ENCODE peak calls at places on chromosomes 16 and 17, in four cellular contexts. I is A549, B is H1, Z is HepG2. H is an unnamed sample.
A peak's percentile ranks its signal among the peaks of the same experiment; 100 is the strongest.

GRCh38 chr16:80681436-80681835 is 123.0 kb downstream of the CDYL2 start:
- DNase-seq in B (no peak), Z (no peak), I (no peak), H (no peak)

GRCh38 chr16:66342294-66342900 is 24.1 kb upstream of the CDH5 start:
- DNase-seq in B (peak; percentile 39), Z (peak; percentile 18), I (peak; percentile 68), H (peak; percentile 73)

GRCh38 chr17:42846594-42847280 is 2.4 kb downstream of the AOC2 start:
- DNase-seq in I (no peak), Z (peak; percentile 23), B (no peak), H (no peak)

GRCh38 chr17:43942286-43942685 is at the start of gene PPY:
- DNase-seq in Z (no peak), B (no peak), I (no peak), H (no peak)

GRCh38 chr16:14629612-14629918 is 495 bp downstream of the PARN start:
- DNase-seq in B (no peak), Z (no peak), I (no peak), H (no peak)

GRCh38 chr17:68052810-68053209 is 17.3 kb downstream of the KPNA2 start:
- DNase-seq in B (no peak), Z (no peak), I (no peak), H (no peak)

GRCh38 chr16:20102521-20102920 is 28.8 kb upstream of the GPR139 start:
- DNase-seq in Z (no peak), I (no peak), B (no peak), H (no peak)

GRCh38 chr17:63113167-63113566 is 147.1 kb downstream of the TANC2 start:
- DNase-seq in I (no peak), Z (peak; percentile 19), B (no peak), H (no peak)

GRCh38 chr17:72515291-72516065 is 394.7 kb downstream of the SOX9 start:
- DNase-seq in I (no peak), Z (no peak), B (no peak), H (no peak)

GRCh38 chr17:34733351-34733750 is 154.0 kb downstream of the TMEM132E start:
- DNase-seq in I (no peak), B (no peak), Z (no peak), H (no peak)

GRCh38 chr16:84368327-84368996 is at the start of gene ATP2C2:
- DNase-seq in I (no peak), B (peak; percentile 66), Z (no peak), H (peak; percentile 89)

GRCh38 chr17:19482571-19482970 is 51.1 kb upstream of the SLC47A1 start:
- DNase-seq in I (no peak), Z (no peak), B (no peak), H (no peak)

GRCh38 chr17:38329808-38330730 is 13.7 kb downstream of the GPR179 start:
- DNase-seq in I (no peak), Z (no peak), B (no peak), H (no peak)

GRCh38 chr17:82001657-82002056 is 21.0 kb downstream of the CENPX start:
- DNase-seq in I (no peak), Z (no peak), B (no peak), H (no peak)

DNA sequence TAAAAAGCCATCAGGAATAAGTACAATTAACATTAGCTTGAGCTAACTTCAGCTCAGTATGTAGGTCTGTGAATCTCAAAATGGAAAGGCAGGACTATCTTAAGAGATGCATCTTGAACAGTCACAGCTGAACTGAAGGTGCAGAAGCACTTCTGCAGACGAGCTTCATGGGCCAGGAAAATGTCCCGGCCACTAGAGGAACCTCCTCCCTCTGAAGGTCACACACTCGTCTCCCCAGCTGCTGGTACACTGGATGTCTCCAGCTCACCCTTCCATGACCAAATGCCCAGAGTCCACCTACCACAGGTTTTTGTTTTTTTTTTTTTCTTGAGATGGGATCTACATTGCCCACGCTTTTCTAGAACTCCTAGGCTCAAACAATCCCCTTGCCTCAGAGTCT is 33.2 kb downstream of the WDR59 start:
- DNase-seq in B (no peak), I (no peak), Z (no peak), H (no peak)
- TF ChIP-seq JUN in B (no peak), I (no peak), Z (no peak), H (no peak)

GRCh38 chr16:74309789-74310781 is 13.5 kb downstream of the PSMD7 start:
- DNase-seq in Z (peak; percentile 62), B (no peak), I (peak; percentile 57), H (no peak)
- TF ChIP-seq JUN in Z (no peak), B (no peak), I (no peak), H (no peak)

DNA sequence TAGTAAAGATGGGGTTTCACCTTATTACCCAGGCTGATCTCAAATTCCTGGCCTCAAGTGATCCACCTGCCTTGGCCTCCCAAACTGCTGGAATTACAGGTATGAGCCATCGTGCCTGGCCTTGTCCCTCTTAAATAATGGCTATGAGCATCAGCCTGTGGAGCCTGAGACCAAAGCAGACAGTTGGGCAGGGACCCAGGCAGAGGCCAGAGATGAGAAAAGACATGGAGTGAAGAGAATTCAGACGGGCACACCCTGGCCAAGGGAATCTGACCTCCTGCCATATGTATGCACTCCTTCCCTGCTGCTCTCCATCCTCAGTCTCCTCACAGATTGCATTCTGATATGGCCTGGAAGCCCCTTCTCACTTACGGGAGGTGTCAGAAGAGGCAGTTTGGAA is 98.4 kb upstream of the DNAH9 start:
- DNase-seq in I (no peak), B (no peak), Z (no peak), H (no peak)
- TF ChIP-seq JUN in I (no peak), B (no peak), Z (no peak), H (no peak)

GRCh38 chr17:3771140-3771539 is 29.8 kb downstream of the ITGAE start:
- DNase-seq in I (no peak), Z (no peak), B (no peak), H (no peak)

GRCh38 chr17:3768786-3769185 is 32.2 kb downstream of the ITGAE start:
- DNase-seq in I (no peak), Z (no peak), B (no peak), H (no peak)

GRCh38 chr17:3772764-3773163 is 28.2 kb downstream of the ITGAE start:
- DNase-seq in Z (peak; percentile 69), B (peak; percentile 43), I (no peak), H (peak; percentile 58)

GRCh38 chr17:3768341-3768740 is 32.6 kb downstream of the ITGAE start:
- DNase-seq in Z (no peak), I (no peak), B (no peak), H (no peak)

DNA sequence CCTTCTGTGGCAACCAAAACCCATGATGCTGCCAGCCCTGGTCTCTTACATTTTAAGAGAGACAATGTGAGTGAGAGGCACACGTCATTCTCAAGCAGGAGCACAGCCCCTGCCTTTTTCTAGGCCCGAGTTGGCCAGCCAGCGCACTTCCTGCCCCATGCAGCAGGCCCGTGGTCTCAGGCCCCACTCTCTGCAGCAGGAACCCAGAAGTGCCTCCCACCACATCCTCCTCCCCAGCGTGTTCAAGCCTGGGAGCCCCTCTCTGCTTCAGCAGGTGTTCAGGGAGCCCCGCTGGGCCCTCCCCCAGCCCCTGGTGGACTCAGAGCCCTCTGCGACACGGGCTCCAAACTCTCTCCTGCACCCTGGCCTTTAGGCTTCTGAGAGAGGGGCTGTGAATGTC is 30.5 kb downstream of the ITGAE start:
- DNase-seq in Z (no peak), B (no peak), I (no peak), H (no peak)
- TF ChIP-seq JUN in Z (no peak), B (no peak), I (no peak), H (no peak)

DNA sequence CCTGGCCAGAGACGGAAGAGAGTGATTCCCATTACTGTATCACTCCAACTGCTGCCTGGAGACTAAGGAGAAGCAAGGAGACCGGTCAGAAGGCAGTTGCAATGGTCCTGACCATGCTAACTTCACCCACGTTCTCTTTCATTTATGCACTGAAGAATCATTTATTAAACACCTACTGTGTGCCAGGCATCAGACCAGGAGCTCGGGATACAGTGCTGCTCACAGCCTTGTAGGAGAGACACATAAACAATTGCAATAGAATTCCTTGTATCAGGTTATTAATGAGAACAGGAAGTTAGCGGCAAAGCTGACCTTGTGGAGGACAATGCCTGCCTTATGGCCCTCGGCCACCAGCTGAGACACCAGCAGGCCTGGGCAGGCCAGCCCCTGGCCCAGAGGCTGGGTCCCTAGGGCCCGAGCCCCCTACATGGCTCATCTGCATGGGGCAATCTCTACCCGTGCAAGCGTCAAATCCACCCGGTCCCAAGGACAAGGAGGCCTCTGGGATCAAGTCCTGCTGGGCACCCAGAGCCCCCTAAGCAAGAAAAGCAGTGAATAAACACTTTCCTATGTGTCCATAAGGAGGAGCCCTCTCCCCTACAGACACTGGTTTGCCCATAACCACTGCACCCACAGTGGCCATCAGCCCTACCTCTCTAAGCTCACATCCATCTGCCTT is 8.6 kb upstream of the ENPP7 start:
- DNase-seq in B (no peak), I (peak; percentile 87), Z (peak; percentile 64), H (peak; percentile 31)
- TF ChIP-seq JUN in B (no peak), I (no peak), Z (no peak), H (no peak)

DNA sequence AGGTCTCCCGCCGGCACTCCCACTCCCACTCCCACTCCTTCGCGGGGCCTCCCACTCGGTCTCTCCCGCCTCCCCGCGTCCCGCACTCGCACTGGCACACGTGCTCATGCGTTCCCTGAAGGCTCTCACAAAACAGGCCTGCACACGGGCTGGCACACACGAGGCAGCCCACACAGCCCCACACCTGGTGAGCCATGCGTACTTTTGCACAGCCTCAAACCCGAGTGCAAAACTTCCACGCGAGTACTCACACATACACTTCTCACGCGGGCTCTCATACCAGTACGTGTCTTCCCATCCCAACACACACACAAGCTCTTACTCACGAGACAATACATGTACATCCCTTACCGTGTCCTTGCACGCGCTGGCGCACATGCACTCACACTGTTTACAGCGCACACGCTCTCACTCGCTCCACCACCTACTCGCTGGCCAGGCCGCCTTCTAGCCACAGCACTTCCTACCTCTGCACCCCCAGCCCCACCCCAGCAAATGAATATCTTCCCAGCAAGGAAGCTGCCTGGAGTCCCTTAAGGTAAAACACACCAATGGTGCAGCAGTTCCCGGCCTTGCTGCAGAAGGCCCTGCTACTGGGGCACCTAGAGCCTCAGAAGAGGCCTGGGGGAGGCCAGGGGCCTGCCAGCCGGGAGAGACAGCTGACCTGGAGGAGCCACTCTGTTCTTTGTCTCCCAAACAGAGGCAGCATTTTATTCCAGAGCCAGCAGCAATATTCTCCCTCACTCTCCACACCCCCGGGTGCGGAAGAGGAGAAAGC is 533 bp upstream of the KIFC3 start:
- DNase-seq in I (no peak), B (no peak), Z (peak; percentile 67), H (peak; percentile 31)
- TF ChIP-seq JUN in I (no peak), B (no peak), Z (peak; percentile 19), H (no peak)

H was measured in WTC11.